ENCODE peak calls at places on chromosomes 3 and 15, in ten cellular contexts. D, U, K, X, G, Q, I, W, A and J are unnamed samples.
A peak's percentile ranks its signal among the peaks of the same experiment; 100 is the strongest.

GRCh38 chr3:69671082-69671952 is 67.9 kb upstream of the MITF start:
- DNase-seq in W (no peak), I (no peak), G (no peak), U (peak; percentile 64), A (peak; percentile 22), K (no peak), D (no peak), X (peak; percentile 60), Q (no peak), J (no peak)

GRCh38 chr3:54859204-54859603 is 68.7 kb downstream of the LRTM1 start:
- DNase-seq in Q (no peak), W (no peak), K (no peak), X (no peak), U (peak; percentile 42), D (no peak), G (no peak), A (no peak), I (no peak), J (no peak)

GRCh38 chr3:100913870-100914654 is 79.2 kb downstream of the ABI3BP start:
- DNase-seq in A (no peak), U (no peak), I (no peak), K (no peak), D (no peak), G (no peak), W (no peak), Q (no peak), X (peak; percentile 17), J (no peak)

GRCh38 chr3:53516339-53516738 is 21.9 kb downstream of the CACNA1D start:
- DNase-seq in W (no peak), A (no peak), U (no peak), I (no peak), X (no peak), D (no peak), Q (no peak), G (no peak), K (no peak), J (peak; percentile 43)

GRCh38 chr3:44031387-44032380 is 210.0 kb upstream of the TOPAZ1 start:
- DNase-seq in K (no peak), D (no peak), U (no peak), G (no peak), Q (no peak), A (no peak), X (no peak), W (no peak), I (no peak), J (no peak)

GRCh38 chr3:98172621-98173020 is 6.1 kb downstream of the OR5H15 start:
- DNase-seq in A (no peak), D (no peak), K (no peak), I (no peak), Q (no peak), W (no peak), G (no peak), X (no peak), U (peak; percentile 4), J (no peak)

GRCh38 chr3:123448503-123449091 is at the start of gene ADCY5:
- DNase-seq in D (peak; percentile 56), U (no peak), I (no peak), A (no peak), G (peak; percentile 44), X (peak; percentile 44), K (no peak), Q (peak; percentile 86), W (no peak), J (no peak)

GRCh38 chr3:123590685-123591450 is 6.0 kb upstream of the HACD2 start:
- DNase-seq in G (no peak), K (no peak), Q (no peak), U (no peak), A (no peak), W (no peak), D (no peak), X (no peak), I (no peak), J (no peak)

GRCh38 chr3:64508140-64508539 is 179.7 kb downstream of the ADAMTS9 start:
- DNase-seq in Q (no peak), D (no peak), I (no peak), X (no peak), A (no peak), G (no peak), K (no peak), U (peak; percentile 39), W (no peak), J (no peak)

GRCh38 chr15:66894363-66894762 is 171.0 kb upstream of the SMAD3 start:
- DNase-seq in K (no peak), D (no peak), U (peak; percentile 23), X (no peak), Q (peak; percentile 36), I (no peak), A (no peak), W (no peak), G (no peak), J (no peak)

GRCh38 chr15:48086582-48086981 is 34.2 kb upstream of the SLC24A5 start:
- DNase-seq in K (no peak), D (no peak), W (no peak), X (no peak), A (no peak), G (no peak), U (no peak), I (no peak), Q (no peak), J (no peak)

GRCh38 chr15:101068523-101068960 is 149.4 kb downstream of the LRRK1 start:
- DNase-seq in U (no peak), X (no peak), G (no peak), Q (no peak), A (no peak), I (no peak), W (no peak), K (no peak), D (peak; percentile 45), J (no peak)

GRCh38 chr3:139427283-139428060 is 38.0 kb upstream of the COPB2 start:
- DNase-seq in X (peak; percentile 91), Q (peak; percentile 33), A (no peak), W (no peak), D (no peak), G (no peak), K (no peak), U (peak; percentile 80), I (no peak), J (no peak)

GRCh38 chr3:42014443-42014945 is 52.6 kb upstream of the ULK4 start:
- DNase-seq in X (no peak), A (peak; percentile 36), I (no peak), D (no peak), Q (peak; percentile 49), K (no peak), W (no peak), G (no peak), U (peak; percentile 31), J (no peak)

GRCh38 chr3:58874248-58874741 is 175.5 kb downstream of the CFAP20DC start:
- DNase-seq in W (no peak), Q (no peak), D (no peak), I (no peak), U (peak; percentile 84), X (no peak), A (no peak), G (no peak), K (no peak), J (no peak)

GRCh38 chr15:45689616-45690015 is 54.8 kb downstream of the SQOR start:
- DNase-seq in G (no peak), I (no peak), Q (no peak), K (no peak), U (peak; percentile 9), X (no peak), D (no peak), A (no peak), W (no peak), J (no peak)

GRCh38 chr15:51094606-51095569 is at the start of gene TNFAIP8L3:
- DNase-seq in Q (peak; percentile 71), U (no peak), K (no peak), G (peak; percentile 52), W (no peak), A (peak; percentile 25), D (peak; percentile 50), I (no peak), X (peak; percentile 57), J (no peak)

GRCh38 chr3:81214626-81215025 is 546.8 kb downstream of the GBE1 start:
- DNase-seq in U (peak; percentile 23), G (no peak), W (no peak), Q (no peak), I (no peak), A (no peak), X (no peak), D (no peak), K (no peak), J (no peak)

GRCh38 chr3:57179580-57180410 is 14.6 kb upstream of the IL17RD start:
- DNase-seq in W (no peak), G (no peak), K (no peak), Q (no peak), I (no peak), U (peak; percentile 59), X (peak; percentile 34), A (no peak), D (no peak), J (no peak)

GRCh38 chr15:52227456-52227855 is 36.3 kb upstream of the GNB5 start:
- DNase-seq in W (no peak), X (peak; percentile 87), I (peak; percentile 51), D (no peak), K (peak; percentile 60), A (peak; percentile 36), Q (peak; percentile 90), U (peak; percentile 74), G (no peak), J (peak; percentile 5)
- H3K27ac ChIP-seq in W (no peak overlapping the region), X (no peak overlapping the region), I (no peak overlapping the region), D (no peak overlapping the region), K (no peak overlapping the region), A (no peak overlapping the region), Q (no peak overlapping the region), U (no peak overlapping the region), G (no peak overlapping the region), J (no peak overlapping the region)

DNA sequence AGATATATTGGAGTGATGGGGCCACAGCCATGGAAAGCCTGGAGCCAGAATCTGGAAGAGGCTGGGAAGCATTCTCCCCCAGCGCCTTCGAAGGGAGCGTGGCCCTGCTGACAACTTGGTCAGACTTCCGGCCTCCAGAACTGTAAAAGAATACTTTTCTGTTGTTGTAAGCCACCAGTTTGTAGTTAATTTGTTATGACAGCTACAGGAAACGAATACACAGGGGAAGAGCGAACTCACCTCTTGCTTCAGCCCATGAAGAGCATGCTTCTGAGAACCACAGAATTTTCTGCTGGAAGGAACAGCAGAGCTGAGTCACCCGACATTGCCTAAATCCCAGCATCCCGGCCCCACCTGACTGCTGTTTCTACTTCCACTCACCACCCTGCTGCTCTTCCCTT is 501.7 kb downstream of the SHQ1 start:
- DNase-seq in X (peak; percentile 68), I (no peak), W (no peak), A (peak; percentile 23), Q (peak; percentile 53), K (no peak), D (peak; percentile 65), U (peak; percentile 62), G (no peak), J (no peak)
- H3K27ac ChIP-seq in X (peak overlapping the region; percentile 51), I (no peak overlapping the region), W (no peak overlapping the region), A (peak overlapping the region; percentile 33), Q (no peak overlapping the region), K (no peak overlapping the region), D (no peak overlapping the region), U (no peak overlapping the region), G (no peak overlapping the region), J (no peak overlapping the region)

GRCh38 chr3:193701896-193702644 is 109.1 kb downstream of the OPA1 start:
- DNase-seq in D (no peak), Q (no peak), I (no peak), G (no peak), W (no peak), A (no peak), X (no peak), U (peak; percentile 12), K (no peak), J (no peak)
- H3K27ac ChIP-seq in D (no peak overlapping the region), Q (no peak overlapping the region), I (no peak overlapping the region), G (no peak overlapping the region), W (no peak overlapping the region), A (no peak overlapping the region), X (no peak overlapping the region), U (no peak overlapping the region), K (no peak overlapping the region), J (no peak overlapping the region)

GRCh38 chr3:112847692-112848091 is 1.0 kb upstream of the CD200R1L start:
- DNase-seq in D (no peak), U (no peak), X (no peak), G (no peak), Q (no peak), A (no peak), W (no peak), K (no peak), I (no peak), J (no peak)
- H3K27ac ChIP-seq in D (no peak overlapping the region), U (no peak overlapping the region), X (no peak overlapping the region), G (no peak overlapping the region), Q (no peak overlapping the region), A (no peak overlapping the region), W (no peak overlapping the region), K (peak overlapping the region; percentile 6), I (no peak overlapping the region), J (no peak overlapping the region)